ENCODE peak calls at places on chromosome 19, in five cellular contexts. I is GM23248; Z is left lung; L is CD8-positive, alpha-beta T cell; S is vagina. M is an unnamed sample. For H3K9me3 and H3K4me1, the result is how much of the 10 kb centered on the place peaks cover.

GRCh38 chr19:49125025-49125731 is 5.8 kb downstream of the PPFIA3 start:
- DNase-seq in I (no peak), Z (no peak), L (no peak), S (peak), M (no peak)

GRCh38 chr19:16522559-16523377 is 19.5 kb downstream of the CHERP start:
- DNase-seq in I (no peak), Z (no peak), L (no peak), S (no peak), M (no peak)

GRCh38 chr19:9702186-9702585 is 27.3 kb upstream of the ZNF562 start:
- DNase-seq in I (no peak), Z (no peak), L (no peak), S (no peak), M (no peak)

GRCh38 chr19:56111601-56112312 is 9.3 kb downstream of the ZNF787 start:
- DNase-seq in I (no peak), Z (peak), L (peak), S (no peak), M (peak)

GRCh38 chr19:1131718-1132552 is 28.1 kb downstream of the GPX4 start:
- DNase-seq in I (peak), Z (peak), L (peak), S (no peak), M (peak)

GRCh38 chr19:51654783-51655182 is 8.2 kb upstream of the SIGLEC14 start:
- DNase-seq in I (peak), Z (no peak), L (no peak), S (no peak), M (no peak)

GRCh38 chr19:50330365-50331078 is 1.3 kb upstream of the KCNC3 start:
- DNase-seq in I (peak), Z (peak), L (peak), S (no peak), M (peak)

GRCh38 chr19:45767881-45768643 is 990 bp downstream of the SIX5 start:
- DNase-seq in I (peak), Z (peak), L (no peak), S (peak), M (no peak)

GRCh38 chr19:51493776-51494175 is 7.8 kb downstream of the SIGLEC12 start:
- DNase-seq in I (no peak), Z (no peak), L (no peak), S (no peak), M (no peak)

GRCh38 chr19:4538601-4538954 is 1.3 kb downstream of the LRG1 start:
- DNase-seq in I (no peak), Z (no peak), L (no peak), S (no peak), M (no peak)

GRCh38 chr19:2061936-2062729 is 11.1 kb upstream of the MKNK2 start:
- DNase-seq in I (no peak), Z (no peak), L (no peak), S (no peak), M (no peak)

GRCh38 chr19:15836345-15836594 is 20.8 kb upstream of the OR10H1 start:
- DNase-seq in I (peak), Z (no peak), L (no peak), S (no peak), M (peak)

GRCh38 chr19:1747285-1748114 is 5.8 kb upstream of the ONECUT3 start:
- DNase-seq in I (peak), Z (no peak), L (peak), S (no peak), M (peak)

GRCh38 chr19:10270180-10270615 is 722 bp upstream of the ICAM1 start:
- DNase-seq in I (peak), Z (peak), L (peak), S (no peak), M (peak)

GRCh38 chr19:46192990-46193650 is 36.4 kb upstream of the IGFL1 start:
- DNase-seq in I (peak), Z (no peak), L (peak), S (no peak), M (no peak)

GRCh38 chr19:35331551-35332214 is 2.7 kb downstream of the CD22 start:
- DNase-seq in I (no peak), Z (peak), L (no peak), S (no peak), M (no peak)

GRCh38 chr19:47778089-47778953 is at the start of gene SELENOW:
- DNase-seq in I (peak), Z (peak), L (peak), S (no peak), M (peak)

GRCh38 chr19:42409477-42409876 is 17.7 kb downstream of the LIPE start:
- DNase-seq in I (no peak), Z (peak), L (no peak), S (no peak), M (no peak)

GRCh38 chr19:53357821-53358581 is 7.5 kb upstream of the ZNF525 start:
- DNase-seq in I (no peak), Z (no peak), L (no peak), S (no peak), M (no peak)

GRCh38 chr19:53355739-53356138 is 9.8 kb upstream of the ZNF525 start:
- DNase-seq in I (no peak), Z (no peak), L (no peak), S (no peak), M (no peak)
- H3K9me3 ChIP-seq in I (under half), Z (half or more), L (half or more), S (half or more), M (half or more)

DNA sequence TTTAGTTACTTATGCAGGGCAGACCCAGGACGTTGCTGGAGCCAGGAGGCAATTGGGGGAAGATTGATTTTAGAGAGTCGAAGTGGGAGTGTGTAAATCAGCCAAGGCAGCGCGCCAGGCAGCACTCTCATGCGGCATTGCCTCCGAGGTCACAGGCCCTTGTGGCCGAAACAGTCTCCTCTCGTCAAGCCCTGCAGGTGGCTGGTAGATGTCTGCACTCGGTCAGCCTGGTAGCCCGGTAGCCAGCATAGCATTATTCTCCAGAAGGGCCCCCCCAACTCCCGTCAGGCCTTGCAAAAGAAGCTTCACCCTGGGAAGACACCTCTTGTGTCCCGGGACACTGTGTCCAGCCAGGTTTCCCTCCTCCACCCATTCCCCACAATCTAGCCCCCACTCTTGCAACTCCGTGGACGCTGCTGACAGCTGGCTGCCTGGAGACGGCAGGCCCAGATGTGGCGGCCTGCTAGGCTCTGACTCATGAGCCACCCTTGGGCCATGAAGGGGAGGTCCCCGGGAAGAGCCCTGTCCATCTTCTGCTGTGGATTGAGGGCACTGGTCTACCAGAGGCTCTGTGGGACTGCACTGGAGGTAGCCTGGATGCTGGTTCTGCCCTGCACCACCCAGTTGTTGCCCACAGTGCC is 2.6 kb upstream of the PEPD start:
- DNase-seq in I (peak), Z (no peak), L (no peak), S (no peak), M (no peak)
- H3K4me1 ChIP-seq in I (under half), Z (under half), L (under half), S (under half), M (under half)

DNA sequence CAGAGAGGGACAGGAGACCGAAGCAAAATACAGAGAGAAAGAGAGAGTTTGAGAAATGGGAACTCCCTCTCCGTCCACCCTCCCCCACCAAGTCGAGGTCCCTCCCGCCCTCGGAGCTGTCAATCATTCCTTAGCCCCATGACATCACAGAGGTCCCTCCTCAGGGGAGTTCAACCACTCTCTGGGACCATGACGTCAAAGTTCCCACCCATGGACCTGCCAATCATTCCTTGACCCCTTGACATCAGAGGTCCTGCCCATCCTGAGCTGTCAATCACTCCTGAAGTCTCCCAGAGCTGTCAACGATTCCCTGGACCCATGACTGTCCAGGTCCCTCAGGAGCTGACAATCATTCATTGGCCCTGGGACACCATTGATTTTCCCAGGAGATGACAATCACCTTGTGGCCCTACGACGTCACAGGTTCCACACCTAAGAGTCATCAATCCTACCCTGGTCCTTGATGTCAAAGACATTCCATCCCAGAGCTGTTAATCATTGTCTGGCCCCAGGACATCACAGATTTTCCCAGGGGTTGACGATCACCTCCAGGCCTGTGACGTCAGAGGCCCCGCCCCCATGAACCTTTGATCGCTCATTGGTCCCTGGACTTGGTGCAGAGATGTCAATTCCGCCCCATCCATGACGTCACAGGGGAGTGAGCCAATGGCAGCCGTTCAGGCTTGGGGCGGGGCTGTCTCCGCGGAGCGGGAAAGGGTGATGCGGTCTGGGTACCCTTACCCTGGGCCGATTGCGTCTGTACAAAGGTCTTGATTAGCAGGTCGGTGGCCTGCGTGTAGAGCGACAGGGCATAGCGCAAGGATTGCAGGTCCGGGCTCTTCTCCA is 61.7 kb downstream of the COLGALT1 start:
- DNase-seq in I (peak), Z (no peak), L (no peak), S (no peak), M (no peak)
- H3K27ac ChIP-seq in I (no peak), Z (no peak), L (no peak), S (no peak), M (peak)

GRCh38 chr19:7138402-7138801 is 68.9 kb downstream of the ZNF557 start:
- DNase-seq in I (peak), Z (no peak), L (no peak), S (no peak), M (no peak)

GRCh38 chr19:7132054-7132453 is 62.6 kb downstream of the ZNF557 start:
- DNase-seq in I (no peak), Z (no peak), L (no peak), S (no peak), M (no peak)

GRCh38 chr19:7139095-7139494 is 69.6 kb downstream of the ZNF557 start:
- DNase-seq in I (no peak), Z (no peak), L (no peak), S (no peak), M (no peak)

GRCh38 chr19:7140137-7140536 is 70.6 kb downstream of the ZNF557 start:
- DNase-seq in I (no peak), Z (no peak), L (no peak), S (no peak), M (no peak)

GRCh38 chr19:7137120-7137519 is 67.6 kb downstream of the ZNF557 start:
- DNase-seq in I (no peak), Z (no peak), L (no peak), S (no peak), M (no peak)
- H3K9me3 ChIP-seq in I (under half), Z (under half), L (under half), S (under half), M (under half)

DNA sequence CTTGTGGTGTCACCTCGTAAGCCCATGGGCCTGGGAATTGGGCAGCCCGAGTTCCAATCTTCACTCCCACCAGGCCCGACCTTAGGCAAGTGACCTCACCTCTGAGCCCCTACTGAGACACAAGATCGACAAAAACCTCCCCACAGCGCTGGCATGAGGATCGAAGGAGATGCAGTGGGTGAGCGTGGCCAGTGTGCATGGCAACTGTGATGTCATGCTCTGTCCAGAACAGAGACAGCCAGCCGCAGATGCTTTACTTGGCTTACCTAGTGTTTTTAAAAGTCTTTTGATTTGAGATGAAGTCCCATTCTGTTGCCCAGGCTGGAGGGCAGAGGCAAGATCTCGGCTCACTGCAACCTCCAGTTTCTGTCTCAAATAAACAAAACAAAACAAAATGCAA is 47.5 kb upstream of the CCNE1 start:
- DNase-seq in I (no peak), Z (peak), L (no peak), S (no peak), M (no peak)
- H3K4me1 ChIP-seq in I (under half), Z (under half), L (under half), S (under half), M (under half)

DNA sequence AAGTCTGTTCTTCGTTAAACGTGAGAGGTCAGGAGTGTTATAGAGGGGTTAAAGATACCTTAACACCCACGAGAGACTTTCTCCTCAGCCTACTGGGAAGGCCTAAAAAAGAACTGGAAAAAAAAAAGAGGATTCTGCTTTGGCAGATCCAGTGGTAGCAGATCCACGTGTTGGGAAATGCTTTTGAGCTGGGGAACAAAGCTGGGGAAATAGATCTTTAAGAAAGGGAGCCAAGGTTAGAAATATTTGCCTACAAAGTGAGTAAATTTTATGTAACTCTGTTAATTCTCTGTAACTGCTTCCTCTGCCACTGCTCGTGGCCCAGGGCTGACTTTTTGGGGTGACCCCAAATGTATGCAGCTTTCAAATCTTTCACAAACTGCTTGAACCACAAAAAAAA is 11.7 kb downstream of the RFX2 start:
- DNase-seq in I (peak), Z (no peak), L (no peak), S (no peak), M (no peak)
- H3K27ac ChIP-seq in I (peak), Z (peak), L (no peak), S (peak), M (no peak)